ENCODE peak calls at places on chromosomes 13 and 19, in five cellular contexts. I is NB4, W is tibial nerve, M is GM13976, Q is nephron progenitor cell. P is an unnamed sample.

GRCh38 chr13:52738719-52739467 is 727 bp downstream of the CNMD start:
- DNase-seq in M (peak; percentile 82), I (no peak), Q (peak; percentile 78), W (no peak), P (peak; percentile 80)

GRCh38 chr13:21594715-21595545 is 9.0 kb downstream of the MICU2 start:
- DNase-seq in Q (no peak), W (no peak), I (no peak), M (no peak), P (no peak)

GRCh38 chr13:30802501-30802900 is 67.2 kb downstream of the ALOX5AP start:
- DNase-seq in W (no peak), Q (no peak), I (no peak), M (no peak), P (no peak)

GRCh38 chr19:8569066-8569761 is 8.0 kb downstream of the MYO1F start:
- DNase-seq in Q (no peak), M (peak; percentile 89), W (no peak), I (peak; percentile 100), P (peak; percentile 87)

GRCh38 chr19:7539827-7540425 is 4.4 kb downstream of the PNPLA6 start:
- DNase-seq in W (no peak), M (no peak), I (no peak), Q (no peak), P (no peak)

GRCh38 chr13:57633950-57634828 is 2.6 kb downstream of the PCDH17 start:
- DNase-seq in W (no peak), Q (peak; percentile 16), M (peak; percentile 13), I (no peak), P (no peak)

GRCh38 chr19:38975861-38976271 is 324 bp upstream of the FBXO17 start:
- DNase-seq in M (no peak), W (no peak), Q (no peak), I (no peak), P (no peak)

GRCh38 chr19:5225486-5226345 is 114.9 kb downstream of the PTPRS start:
- DNase-seq in I (peak; percentile 39), Q (peak; percentile 54), W (no peak), M (no peak), P (no peak)

GRCh38 chr19:17394891-17395415 is 957 bp upstream of the CCDC194 start:
- DNase-seq in I (peak; percentile 84), Q (peak; percentile 50), W (peak; percentile 40), M (peak; percentile 83), P (peak; percentile 81)

GRCh38 chr19:38070573-38070972 is 153.4 kb downstream of the DPF1 start:
- DNase-seq in W (no peak), I (no peak), M (no peak), Q (no peak), P (no peak)

GRCh38 chr19:10228925-10229324 is 2.2 kb downstream of the S1PR2 start:
- DNase-seq in Q (peak; percentile 36), M (peak; percentile 70), W (no peak), I (peak; percentile 81), P (peak; percentile 75)

GRCh38 chr19:55115446-55116065 is 1.9 kb downstream of the PPP1R12C start:
- DNase-seq in I (no peak), Q (no peak), W (no peak), M (no peak), P (no peak)

GRCh38 chr19:48608798-48609263 is 2.3 kb downstream of the SPACA4 start:
- DNase-seq in W (no peak), Q (no peak), M (peak; percentile 83), I (peak; percentile 96), P (peak; percentile 84)

GRCh38 chr13:47846886-47847285 is 154.2 kb downstream of the SUCLA2 start:
- DNase-seq in Q (no peak), I (no peak), M (no peak), W (no peak), P (no peak)

GRCh38 chr13:53064721-53065120 is 36.1 kb downstream of the OLFM4 start:
- DNase-seq in Q (no peak), W (no peak), I (peak; percentile 43), M (no peak), P (no peak)

GRCh38 chr19:7924241-7924640 is 1.7 kb downstream of the CTXN1 start:
- DNase-seq in M (no peak), Q (no peak), I (peak; percentile 47), W (no peak), P (no peak)

GRCh38 chr13:78934336-78934735 is 275.4 kb upstream of the OBI1 start:
- DNase-seq in W (no peak), Q (no peak), M (no peak), I (no peak), P (no peak)

GRCh38 chr13:57629821-57630235 is 1.7 kb upstream of the PCDH17 start:
- DNase-seq in W (no peak), I (no peak), M (peak; percentile 41), Q (peak; percentile 96), P (peak; percentile 67)

GRCh38 chr13:95005300-95005699 is 293.0 kb upstream of the SOX21 start:
- DNase-seq in I (no peak), M (no peak), W (no peak), Q (no peak), P (no peak)

DNA sequence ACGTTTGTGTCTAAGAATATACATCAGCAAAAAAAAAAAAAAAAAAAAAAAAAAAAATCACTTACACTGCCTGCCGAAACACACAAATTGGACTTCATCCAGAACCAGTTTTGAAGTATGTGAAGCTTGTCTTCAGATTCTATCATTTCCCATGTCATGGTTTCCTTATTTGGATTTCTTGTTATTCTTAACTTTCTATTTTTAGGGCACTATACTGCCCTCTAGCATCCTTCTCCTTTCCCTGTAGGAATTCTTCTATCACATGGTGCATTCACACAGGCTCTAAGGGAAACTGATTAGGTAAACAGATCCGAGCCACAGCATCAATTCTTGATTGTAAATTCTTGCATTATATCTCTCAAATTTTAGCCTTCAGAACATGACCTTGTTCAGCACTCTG is 1507.5 kb downstream of the OLFM4 start:
- DNase-seq in I (peak; percentile 2), Q (no peak), W (no peak), M (no peak), P (no peak)
- TF ChIP-seq CTCF in I (no peak), Q (peak; percentile 21), W (no peak), M (no peak), P (no peak)

DNA sequence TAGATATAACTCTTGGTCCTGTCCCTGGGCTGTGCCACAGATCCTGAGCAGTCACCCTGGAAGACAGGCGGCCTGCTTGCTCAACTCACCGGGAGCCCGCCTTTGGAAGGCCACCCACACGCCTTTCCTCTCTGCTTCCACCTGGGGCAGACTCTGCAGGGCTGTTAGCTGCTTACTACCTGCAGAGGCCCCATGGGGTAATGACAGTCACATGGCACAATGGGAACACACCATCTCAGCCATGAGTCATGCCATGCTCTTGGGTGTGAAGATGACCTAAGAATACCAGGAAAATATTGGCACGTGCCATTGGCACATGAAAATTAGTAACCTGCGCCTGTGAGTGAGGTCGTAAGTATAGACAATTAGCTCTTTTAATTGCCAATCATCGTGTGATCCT is 108.6 kb downstream of the COL4A2 start:
- DNase-seq in I (no peak), W (no peak), M (no peak), Q (no peak), P (no peak)
- TF ChIP-seq CTCF in I (no peak), W (no peak), M (no peak), Q (no peak), P (no peak)

GRCh38 chr13:103031332-103031873 is 34.8 kb downstream of the SLC10A2 start:
- DNase-seq in W (no peak), M (peak; percentile 74), Q (no peak), I (no peak), P (peak; percentile 70)
- TF ChIP-seq CTCF in W (no peak), M (no peak), Q (no peak), I (no peak), P (no peak)

DNA sequence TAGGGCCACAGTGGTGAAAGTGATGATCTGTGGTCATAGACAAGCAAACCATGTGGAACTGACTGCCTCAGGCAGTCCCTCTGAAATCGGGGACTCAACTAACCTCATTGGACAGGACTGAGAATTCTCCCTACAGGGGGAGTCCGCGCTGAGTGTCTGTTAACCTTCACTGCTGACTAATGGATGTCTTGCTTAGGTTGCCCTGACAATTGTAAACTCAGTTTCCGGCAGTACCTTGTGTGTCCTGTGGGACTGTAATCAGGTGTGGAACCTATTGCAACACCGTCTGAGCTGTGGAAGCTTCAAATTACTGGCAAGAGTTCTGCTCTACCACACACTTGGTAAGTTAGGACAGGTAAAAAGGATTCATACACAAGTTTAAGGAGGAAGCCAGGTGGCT is 21.8 kb downstream of the ZNF77 start:
- DNase-seq in Q (no peak), I (no peak), M (no peak), W (no peak), P (no peak)
- TF ChIP-seq CTCF in Q (no peak), I (no peak), M (no peak), W (no peak), P (no peak)

GRCh38 chr13:110417537-110417908 is 110.4 kb downstream of the COL4A2 start:
- DNase-seq in W (no peak), M (no peak), Q (no peak), I (no peak), P (no peak)
- TF ChIP-seq CTCF in W (no peak), M (no peak), Q (no peak), I (no peak), P (no peak)

GRCh38 chr13:51457086-51457485 is 4.2 kb upstream of the INTS6 start:
- DNase-seq in W (no peak), M (no peak), I (no peak), Q (no peak), P (no peak)
- TF ChIP-seq CTCF in W (no peak), M (no peak), I (no peak), Q (no peak), P (no peak)

GRCh38 chr13:98143157-98143553 is 261 bp downstream of the FARP1 start:
- DNase-seq in Q (peak; percentile 76), W (no peak), M (no peak), I (no peak), P (peak; percentile 55)
- TF ChIP-seq CTCF in Q (no peak), W (no peak), M (no peak), I (no peak), P (no peak)

GRCh38 chr13:49517461-49517860 is 21.7 kb downstream of the PHF11 start:
- DNase-seq in I (peak; percentile 24), M (no peak), W (no peak), Q (peak; percentile 9), P (no peak)
- TF ChIP-seq CTCF in I (no peak), M (no peak), W (peak; percentile 57), Q (peak; percentile 37), P (no peak)